ENCODE peak calls at places on chromosomes 4 and X, in six cellular contexts. T, G, P, Z, Q and J are unnamed samples.

GRCh38 chrX:71052721-71053120 is 15.4 kb downstream of the SNX12 start:
- DNase-seq in T (no peak), G (no peak), P (no peak), Z (no peak), Q (no peak), J (no peak)

GRCh38 chr4:184506527-184507121 is 32.3 kb upstream of the IRF2 start:
- DNase-seq in T (no peak), G (peak), P (no peak), Z (no peak), Q (peak), J (peak)

GRCh38 chrX:155070663-155070974 is 317 bp downstream of the CMC4 start:
- DNase-seq in T (no peak), G (no peak), P (no peak), Z (no peak), Q (no peak), J (no peak)

GRCh38 chr4:25002679-25003078 is 28.1 kb downstream of the LGI2 start:
- DNase-seq in T (no peak), G (no peak), P (peak), Z (no peak), Q (no peak), J (no peak)

GRCh38 chrX:40132751-40133150 is 35.0 kb upstream of the BCOR start:
- DNase-seq in T (peak), G (peak), P (peak), Z (peak), Q (no peak), J (no peak)

GRCh38 chr4:24137963-24138601 is 248.2 kb upstream of the PPARGC1A start:
- DNase-seq in T (no peak), G (peak), P (no peak), Z (no peak), Q (no peak), J (no peak)

GRCh38 chr4:168784786-168785461 is 225.1 kb downstream of the CBR4 start:
- DNase-seq in T (no peak), G (no peak), P (peak), Z (no peak), Q (no peak), J (no peak)

GRCh38 chrX:56745019-56745418 is 16.0 kb downstream of the NBDY start:
- DNase-seq in T (no peak), G (no peak), P (peak), Z (no peak), Q (no peak), J (no peak)

GRCh38 chr4:164648849-164649212 is 105.1 kb upstream of the SMIM31 start:
- DNase-seq in T (no peak), G (no peak), P (no peak), Z (no peak), Q (no peak), J (no peak)

GRCh38 chr4:104491396-104491821 is 3.3 kb downstream of the CXXC4 start:
- DNase-seq in T (peak), G (peak), P (no peak), Z (peak), Q (peak), J (no peak)

GRCh38 chr4:144423930-144424329 is 222.0 kb upstream of the HHIP start:
- DNase-seq in T (no peak), G (no peak), P (no peak), Z (no peak), Q (no peak), J (no peak)

GRCh38 chr4:88230953-88231835 is 53.2 kb downstream of the PPM1K start:
- DNase-seq in T (peak), G (no peak), P (peak), Z (no peak), Q (no peak), J (no peak)

GRCh38 chrX:119236599-119237525 is 777 bp downstream of the PGRMC1 start:
- DNase-seq in T (peak), G (peak), P (peak), Z (peak), Q (peak), J (peak)

GRCh38 chrX:18714910-18715309 is 7.5 kb downstream of the PPEF1 start:
- DNase-seq in T (no peak), G (no peak), P (no peak), Z (no peak), Q (no peak), J (no peak)

GRCh38 chr4:77156912-77157858 is at the start of gene CCNG2:
- DNase-seq in T (peak), G (peak), P (peak), Z (peak), Q (peak), J (peak)

GRCh38 chr4:42655921-42656735 is 777 bp downstream of the ATP8A1 start:
- DNase-seq in T (peak), G (peak), P (no peak), Z (no peak), Q (peak), J (no peak)

GRCh38 chr4:33911951-33912350 is 2332.4 kb downstream of the ARAP2 start:
- DNase-seq in T (no peak), G (no peak), P (peak), Z (no peak), Q (no peak), J (no peak)

GRCh38 chrX:16305187-16305586 is 137.9 kb downstream of the MAGEB17 start:
- DNase-seq in T (no peak), G (no peak), P (no peak), Z (peak), Q (no peak), J (no peak)

GRCh38 chr4:150769845-150770244 is 187.9 kb downstream of the MAB21L2 start:
- DNase-seq in T (no peak), G (no peak), P (no peak), Z (no peak), Q (no peak), J (no peak)

GRCh38 chrX:37847733-37848197 is 394 bp upstream of the DYNLT3 start:
- DNase-seq in T (no peak), G (no peak), P (no peak), Z (no peak), Q (no peak), J (no peak)

GRCh38 chrX:37846558-37846933 is 825 bp downstream of the DYNLT3 start:
- DNase-seq in T (no peak), G (no peak), P (no peak), Z (no peak), Q (no peak), J (no peak)

GRCh38 chrX:37846934-37847732 is at the start of gene DYNLT3:
- DNase-seq in T (peak), G (peak), P (peak), Z (peak), Q (peak), J (peak)

GRCh38 chrX:37844622-37845021 is 2.7 kb downstream of the DYNLT3 start:
- DNase-seq in T (no peak), G (no peak), P (no peak), Z (no peak), Q (no peak), J (no peak)

GRCh38 chrX:37846141-37846540 is 1.2 kb downstream of the DYNLT3 start:
- DNase-seq in T (no peak), G (no peak), P (no peak), Z (no peak), Q (no peak), J (no peak)
- H3K4me3 ChIP-seq in T (peak), G (no peak), P (peak), Z (no peak), Q (no peak), J (no peak)

GRCh38 chr4:1756893-1757779 is 35.8 kb downstream of the TACC3 start:
- DNase-seq in T (no peak), G (no peak), P (no peak), Z (no peak), Q (no peak), J (no peak)

GRCh38 chr4:1759170-1759817 is 33.8 kb upstream of the FGFR3 start:
- DNase-seq in T (no peak), G (no peak), P (no peak), Z (no peak), Q (no peak), J (no peak)

GRCh38 chr4:1757836-1758235 is 35.3 kb upstream of the FGFR3 start:
- DNase-seq in T (no peak), G (no peak), P (no peak), Z (peak), Q (no peak), J (no peak)

GRCh38 chr4:1759818-1760223 is 33.3 kb upstream of the FGFR3 start:
- DNase-seq in T (no peak), G (no peak), P (no peak), Z (no peak), Q (no peak), J (no peak)

GRCh38 chr4:1758306-1759121 is 34.6 kb upstream of the FGFR3 start:
- DNase-seq in T (no peak), G (no peak), P (no peak), Z (no peak), Q (no peak), J (no peak)
- TF ChIP-seq CTCF in T (no peak), G (no peak), P (no peak), Z (no peak), Q (no peak), J (no peak)

DNA sequence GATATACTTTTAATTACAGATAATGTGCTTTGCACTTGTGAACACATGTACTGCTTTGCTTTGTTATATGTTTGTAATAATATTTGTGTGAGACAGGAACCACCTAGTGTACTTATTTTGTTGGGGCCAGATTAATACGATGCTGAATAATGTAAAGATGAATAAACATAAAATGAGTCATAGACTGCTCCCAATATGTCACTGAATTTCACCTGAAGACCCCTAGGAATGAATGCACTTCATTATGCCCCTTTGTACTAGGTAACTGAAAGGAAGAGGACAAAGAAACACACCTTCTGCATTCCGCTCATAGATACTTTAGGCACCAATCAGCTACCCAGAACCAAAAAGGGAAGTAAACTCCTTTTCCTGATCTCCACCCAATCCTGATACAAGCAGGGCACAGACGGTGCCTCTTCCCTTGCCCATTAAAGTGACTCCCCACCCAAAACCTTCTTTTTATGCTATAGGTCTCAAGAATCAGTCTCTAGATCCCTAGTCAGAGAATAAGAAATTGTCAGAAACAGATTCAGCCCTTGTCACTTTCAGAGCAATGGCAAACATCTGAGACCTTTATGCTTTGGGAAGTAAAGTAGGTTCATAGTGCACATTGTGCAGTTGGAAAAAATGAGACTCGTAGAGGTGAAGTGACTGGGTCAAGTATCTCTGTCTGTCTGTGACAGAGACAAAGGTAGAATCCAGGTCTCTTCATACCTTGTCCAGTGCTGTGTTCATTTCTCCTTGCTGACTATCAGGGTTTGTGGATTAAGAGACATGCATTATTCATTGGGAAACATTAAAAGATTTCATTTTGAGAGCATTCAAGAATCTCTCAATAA is 2.3 kb downstream of the GPR174 start:
- DNase-seq in T (no peak), G (no peak), P (no peak), Z (no peak), Q (no peak), J (no peak)
- H3K4me3 ChIP-seq in T (no peak), G (no peak), P (no peak), Z (no peak), Q (peak), J (peak)

GRCh38 chrX:115988825-115989224 is 181.7 kb upstream of the AGTR2 start:
- DNase-seq in T (no peak), G (no peak), P (no peak), Z (no peak), Q (no peak), J (no peak)
- TF ChIP-seq CTCF in T (no peak), G (no peak), P (peak), Z (no peak), Q (peak), J (peak)

GRCh38 chrX:2498781-2499302 is 1.9 kb downstream of the DHRSX start:
- DNase-seq in T (no peak), G (peak), P (peak), Z (peak), Q (no peak), J (no peak)
- H3K4me3 ChIP-seq in T (peak), G (peak), P (peak), Z (peak), Q (peak), J (peak)

DNA sequence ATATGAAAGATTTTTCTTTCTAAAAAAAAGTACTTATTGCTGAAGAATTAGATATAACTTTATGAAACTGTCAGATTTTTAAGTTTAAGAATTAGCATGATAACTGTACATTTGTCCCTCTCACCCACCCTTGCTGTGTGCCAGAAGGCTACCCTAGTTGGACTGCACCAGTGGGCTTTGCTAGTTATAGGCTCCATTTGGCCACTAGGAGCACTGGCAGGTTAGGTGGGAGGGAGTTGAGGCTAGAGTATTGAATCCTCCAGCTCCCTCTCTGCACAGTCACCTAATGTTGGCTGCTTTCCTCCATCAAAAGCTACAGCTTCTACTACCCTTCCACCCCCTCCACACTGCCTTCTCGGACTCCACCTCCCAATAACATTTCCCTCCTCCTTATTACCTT is 84.2 kb downstream of the TASL start:
- DNase-seq in T (no peak), G (no peak), P (no peak), Z (no peak), Q (no peak), J (no peak)
- TF ChIP-seq CTCF in T (no peak), G (no peak), P (no peak), Z (no peak), Q (no peak), J (no peak)

DNA sequence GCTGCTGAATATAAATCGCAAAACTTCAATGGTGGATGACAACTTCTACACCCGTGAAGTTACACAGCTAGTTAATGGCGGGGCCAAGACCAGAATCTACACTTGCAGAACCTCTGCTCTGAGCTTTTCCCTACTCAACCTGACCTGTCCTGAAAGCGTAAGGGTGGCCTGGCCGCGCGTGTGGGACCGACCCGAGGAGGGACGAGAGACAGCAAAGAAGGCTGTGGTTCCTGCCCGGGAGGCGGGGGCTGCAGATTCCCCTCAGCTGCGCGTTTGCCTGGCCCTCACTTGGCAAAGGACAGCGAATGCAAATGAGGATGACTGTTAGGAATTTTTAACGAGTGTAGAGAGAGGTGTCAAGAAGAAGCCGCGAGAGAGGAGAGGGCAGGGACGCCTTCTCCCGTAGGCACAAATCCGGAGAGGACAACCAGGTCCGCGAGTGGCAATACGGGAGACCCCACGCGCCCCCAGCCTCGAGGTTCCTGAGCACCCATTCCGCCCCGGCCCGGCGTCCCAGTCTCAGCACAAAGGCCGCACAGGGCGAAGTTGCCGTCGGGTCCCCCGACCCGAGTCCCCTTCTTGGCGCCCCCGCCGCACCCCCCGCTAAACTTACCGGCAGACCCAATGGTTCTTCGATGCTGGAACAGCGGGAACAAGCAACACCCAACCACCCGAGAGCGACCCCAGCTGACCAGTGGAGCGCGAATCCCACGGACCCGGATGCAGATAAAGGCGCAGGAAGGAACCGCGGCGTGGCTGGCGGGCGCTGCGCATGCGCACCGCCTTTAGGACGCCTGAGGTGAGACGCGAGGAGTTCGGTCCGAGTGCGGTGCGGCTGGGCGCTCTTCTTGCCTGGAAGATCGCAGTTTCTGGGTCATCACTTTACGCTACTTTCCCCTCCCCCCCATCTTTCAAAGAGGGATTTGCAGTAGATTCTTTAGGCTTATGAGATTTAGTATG is at the start of gene GNPDA2:
- DNase-seq in T (peak), G (peak), P (peak), Z (peak), Q (peak), J (peak)
- H3K4me3 ChIP-seq in T (peak), G (peak), P (peak), Z (peak), Q (peak), J (peak)